ENCODE peak calls at places on chromosome 20, in four cellular contexts. F, I, K and P are unnamed samples.

GRCh38 chr20:59460352-59460751 is 144.0 kb upstream of the PHACTR3 start:
- DNase-seq in K (no peak), F (no peak), I (no peak), P (no peak)

GRCh38 chr20:53795170-53795569 is 201.5 kb upstream of the ZNF217 start:
- DNase-seq in I (no peak), F (no peak), K (no peak), P (no peak)

GRCh38 chr20:32506721-32507120 is 78.4 kb downstream of the NOL4L start:
- DNase-seq in I (no peak), K (no peak), F (no peak), P (no peak)

GRCh38 chr20:52420805-52421204 is 229.2 kb upstream of the ZFP64 start:
- DNase-seq in K (no peak), F (no peak), I (no peak), P (no peak)

GRCh38 chr20:51738877-51739447 is 29.2 kb downstream of the ATP9A start:
- DNase-seq in F (no peak), K (no peak), I (no peak), P (peak; percentile 35)

GRCh38 chr20:64220420-64220819 is 35.1 kb upstream of the PCMTD2 start:
- DNase-seq in K (no peak), I (no peak), F (no peak), P (no peak)

GRCh38 chr20:46293084-46293483 is 15.2 kb downstream of the CDH22 start:
- DNase-seq in K (no peak), I (peak; percentile 51), F (peak; percentile 38), P (peak; percentile 40)

GRCh38 chr20:59663513-59663890 is 59.2 kb downstream of the PHACTR3 start:
- DNase-seq in I (no peak), K (no peak), F (no peak), P (no peak)

GRCh38 chr20:1184638-1185315 is at the start of gene TMEM74B:
- DNase-seq in K (no peak), I (no peak), F (peak; percentile 70), P (no peak)

GRCh38 chr20:45833883-45834796 is 541 bp downstream of the SNX21 start:
- DNase-seq in F (peak; percentile 83), I (peak; percentile 47), K (peak; percentile 59), P (peak; percentile 75)

GRCh38 chr20:39706089-39706721 is 744.1 kb downstream of the DHX35 start:
- DNase-seq in I (no peak), K (no peak), F (no peak), P (no peak)

GRCh38 chr20:45032781-45033180 is 66.5 kb downstream of the STK4 start:
- DNase-seq in K (no peak), I (no peak), F (no peak), P (no peak)

GRCh38 chr20:50467618-50468373 is 42.4 kb upstream of the PTPN1 start:
- DNase-seq in K (no peak), I (peak; percentile 77), F (peak; percentile 77), P (peak; percentile 49)

GRCh38 chr20:43959079-43959919 is 44.6 kb downstream of the TOX2 start:
- DNase-seq in F (no peak), I (peak; percentile 73), K (no peak), P (no peak)

GRCh38 chr20:1507276-1507675 is 16.1 kb upstream of the SIRPB2 start:
- DNase-seq in I (no peak), K (no peak), F (no peak), P (no peak)

GRCh38 chr20:2006452-2007381 is 12.9 kb upstream of the PDYN start:
- DNase-seq in I (peak; percentile 46), F (peak; percentile 69), K (no peak), P (peak; percentile 50)

GRCh38 chr20:48986899-48987298 is 59.2 kb upstream of the CSE1L start:
- DNase-seq in I (peak; percentile 49), K (no peak), F (no peak), P (peak; percentile 18)

GRCh38 chr20:45861157-45862075 is 4.0 kb downstream of the ZSWIM3 start:
- DNase-seq in F (no peak), K (no peak), I (peak; percentile 54), P (no peak)

GRCh38 chr20:51462566-51463276 is 79.8 kb downstream of the NFATC2 start:
- DNase-seq in I (no peak), K (no peak), F (no peak), P (no peak)

GRCh38 chr20:6767536-6768227 is at the start of gene BMP2:
- DNase-seq in I (no peak), K (no peak), F (peak; percentile 24), P (peak; percentile 48)

GRCh38 chr20:63553933-63554290 is at the start of gene FNDC11:
- DNase-seq in K (no peak), F (peak; percentile 73), I (no peak), P (no peak)

GRCh38 chr20:53943522-53944291 is 126.7 kb downstream of the BCAS1 start:
- DNase-seq in I (peak; percentile 34), K (no peak), F (peak; percentile 56), P (no peak)

GRCh38 chr20:51334609-51335008 is 207.9 kb downstream of the NFATC2 start:
- DNase-seq in I (no peak), K (no peak), F (no peak), P (no peak)

GRCh38 chr20:53981752-53982437 is 88.5 kb downstream of the BCAS1 start:
- DNase-seq in I (no peak), K (no peak), F (no peak), P (no peak)

GRCh38 chr20:49766979-49767419 is 45.6 kb upstream of the SLC9A8 start:
- DNase-seq in F (no peak), I (no peak), K (no peak), P (peak; percentile 61)

GRCh38 chr20:29300579-29301551 is 1956.6 kb upstream of the DEFB115 start:
- DNase-seq in F (no peak), K (no peak), I (no peak), P (no peak)

GRCh38 chr20:37271421-37271768 is 9.8 kb upstream of the GHRH start:
- DNase-seq in K (no peak), F (no peak), I (no peak), P (no peak)

GRCh38 chr20:50868509-50869495 is 62.4 kb downstream of the ADNP start:
- DNase-seq in F (no peak), K (no peak), I (peak; percentile 82), P (peak; percentile 18)

GRCh38 chr20:33687370-33687915 is 1.3 kb upstream of the E2F1 start:
- DNase-seq in I (no peak), F (no peak), K (no peak), P (no peak)

GRCh38 chr20:47546184-47547033 is 44.7 kb downstream of the NCOA3 start:
- DNase-seq in K (no peak), F (no peak), I (no peak), P (no peak)

GRCh38 chr20:47365023-47365764 is 8.7 kb upstream of the ZMYND8 start:
- DNase-seq in F (peak; percentile 47), K (no peak), I (no peak), P (no peak)

GRCh38 chr20:43751167-43752050 is 24.6 kb upstream of the GTSF1L start:
- DNase-seq in K (no peak), F (no peak), I (no peak), P (no peak)

GRCh38 chr20:1312308-1312707 is 16.6 kb downstream of the SDCBP2 start:
- DNase-seq in F (no peak), I (no peak), K (no peak), P (no peak)

GRCh38 chr20:47303736-47304135 is 52.8 kb downstream of the ZMYND8 start:
- DNase-seq in I (no peak), K (no peak), F (no peak), P (no peak)

GRCh38 chr20:51500311-51500710 is 42.2 kb downstream of the NFATC2 start:
- DNase-seq in I (no peak), K (no peak), F (peak; percentile 60), P (no peak)

GRCh38 chr20:14282140-14282539 is 55.3 kb downstream of the FLRT3 start:
- DNase-seq in I (no peak), K (no peak), F (no peak), P (no peak)

GRCh38 chr20:32497589-32498224 is 87.4 kb downstream of the NOL4L start:
- DNase-seq in K (no peak), F (no peak), I (no peak), P (no peak)

DNA sequence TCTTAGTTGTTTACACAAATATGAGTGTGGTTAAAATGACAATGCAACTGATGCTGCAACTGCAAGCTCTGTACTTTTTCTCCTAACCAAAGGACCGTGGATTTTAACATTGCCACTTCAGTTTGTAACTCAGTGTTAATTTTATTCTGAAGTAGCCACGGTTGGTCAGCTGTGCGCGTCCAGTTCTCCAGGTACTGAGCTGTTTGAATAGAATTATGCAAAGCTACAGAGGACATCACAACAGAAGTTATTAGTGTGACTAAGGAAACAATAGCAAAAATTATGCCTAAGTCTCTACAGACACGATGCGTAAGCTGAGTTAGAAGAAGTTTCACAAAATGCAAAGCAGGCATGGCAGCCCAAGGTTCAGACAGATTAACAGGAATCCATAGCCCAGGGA is 4.4 kb upstream of the ABHD12 start:
- DNase-seq in I (no peak), K (no peak), F (no peak), P (no peak)
- TF ChIP-seq KDM1A in I (no peak), K (no peak), F (no peak), P (no peak)

GRCh38 chr20:25195014-25195961 is at the start of gene ENTPD6:
- DNase-seq in F (peak; percentile 97), I (peak; percentile 90), K (no peak), P (peak; percentile 98)
- TF ChIP-seq POLR2A in F (peak; percentile 60), I (peak; percentile 89), K (peak; percentile 63), P (peak; percentile 94)

DNA sequence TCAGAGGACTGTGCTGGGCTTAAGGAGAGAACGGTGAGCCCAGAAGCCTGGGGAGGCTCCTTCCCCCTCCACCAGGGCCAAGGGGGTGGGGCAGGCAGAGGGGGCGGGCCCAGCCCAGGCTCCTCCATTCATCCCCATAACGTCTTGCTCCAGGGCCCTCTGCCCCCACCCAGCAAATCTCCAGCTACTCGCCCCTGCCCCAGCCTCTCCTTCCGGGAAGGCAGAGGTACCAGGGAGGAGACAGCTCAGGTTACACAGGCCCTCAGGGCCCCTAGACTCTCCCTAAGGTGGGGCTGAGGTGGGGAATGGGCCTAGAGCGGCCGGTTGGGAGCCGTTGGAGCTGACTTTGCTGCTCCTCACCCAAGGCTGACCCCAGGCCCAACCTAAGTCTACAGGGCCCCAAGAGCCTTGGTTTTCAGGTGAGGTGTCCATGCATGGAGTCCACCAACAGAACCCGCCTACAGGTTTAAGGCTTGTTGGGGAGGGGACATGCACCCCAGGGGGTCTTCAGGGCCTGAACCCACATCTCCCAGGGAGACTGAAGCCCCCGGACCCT is 1.2 kb downstream of the LAMA5 start:
- DNase-seq in F (peak; percentile 71), K (no peak), I (no peak), P (no peak)
- TF ChIP-seq JUN in F (no peak), K (no peak), I (no peak), P (no peak)

DNA sequence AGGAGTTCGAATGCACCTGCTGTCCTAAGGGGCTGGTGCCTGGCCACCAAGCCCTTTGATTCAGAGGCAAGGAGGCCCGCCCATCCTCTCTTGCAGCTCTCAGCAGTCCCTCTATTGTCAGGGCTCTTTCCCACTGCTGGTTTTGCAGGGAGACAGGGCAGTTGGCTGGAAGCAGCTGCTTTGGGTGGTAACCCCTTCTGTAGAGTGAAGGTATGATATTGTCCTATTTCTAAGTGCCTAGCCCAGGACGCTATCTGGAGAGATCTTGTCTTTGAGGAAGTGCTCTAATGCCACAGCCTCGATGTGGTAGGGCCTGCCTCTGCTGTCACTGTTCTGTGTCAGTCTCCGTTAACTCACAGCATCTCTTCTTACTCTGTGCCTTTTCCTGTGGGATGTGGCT is 5.6 kb downstream of the PLCG1 start:
- DNase-seq in K (no peak), I (no peak), F (no peak), P (no peak)
- TF ChIP-seq KDM1A in K (no peak), I (no peak), F (no peak), P (no peak)

GRCh38 chr20:11917663-11918062 is at the start of gene BTBD3:
- DNase-seq in F (no peak), I (no peak), K (no peak), P (no peak)
- TF ChIP-seq POLR2A in F (no peak), I (no peak), K (no peak), P (no peak)